ENCODE peak calls at places on chromosomes 7 and 10, in six cellular contexts. V is MM.1S, S is PC-3, Y is neural progenitor cell, J is GM23248, C is GM23338. R is an unnamed sample. For H3F3A, the result is how much of the 10 kb centered on the place peaks cover.

GRCh38 chr7:114930107-114930521 is 8.2 kb downstream of the MDFIC start:
- DNase-seq in V (no peak), J (peak), C (peak), S (no peak), Y (peak), R (no peak)

GRCh38 chr7:131183076-131183471 is 144.6 kb upstream of the MKLN1 start:
- DNase-seq in S (no peak), V (no peak), Y (no peak), J (no peak), C (no peak), R (no peak)

GRCh38 chr10:110857265-110858158 is 14.2 kb upstream of the PDCD4 start:
- DNase-seq in C (no peak), S (no peak), Y (no peak), V (peak), J (peak), R (no peak)

GRCh38 chr7:75596727-75597614 is 104.9 kb downstream of the SPDYE5 start:
- DNase-seq in Y (no peak), V (no peak), C (no peak), S (peak), J (peak), R (peak)

GRCh38 chr7:30348083-30348560 is 63.7 kb downstream of the ZNRF2 start:
- DNase-seq in Y (no peak), S (peak), J (peak), C (peak), V (peak), R (peak)

GRCh38 chr10:75450062-75450429 is 18.6 kb downstream of the LRMDA start:
- DNase-seq in Y (no peak), J (no peak), V (no peak), C (no peak), S (no peak), R (no peak)

GRCh38 chr7:2013381-2014311 is 219.1 kb downstream of the MAD1L1 start:
- DNase-seq in V (no peak), C (no peak), S (no peak), Y (no peak), J (no peak), R (no peak)

GRCh38 chr7:50264908-50265307 is 39.6 kb upstream of the IKZF1 start:
- DNase-seq in V (no peak), S (no peak), Y (no peak), C (no peak), J (no peak), R (no peak)

GRCh38 chr10:26437637-26438461 is at the start of gene APBB1IP:
- DNase-seq in S (no peak), V (peak), J (peak), Y (peak), C (peak), R (no peak)

GRCh38 chr10:110835841-110836240 is 35.9 kb upstream of the PDCD4 start:
- DNase-seq in V (no peak), J (no peak), S (no peak), C (no peak), Y (no peak), R (no peak)

GRCh38 chr10:78381072-78381471 is 347.4 kb downstream of the RPS24 start:
- DNase-seq in S (no peak), J (no peak), Y (peak), V (no peak), C (peak), R (no peak)

GRCh38 chr10:97016728-97017473 is 168.9 kb downstream of the SLIT1 start:
- DNase-seq in C (peak), Y (no peak), S (no peak), J (no peak), V (peak), R (no peak)

GRCh38 chr7:30327813-30328212 is 43.4 kb downstream of the ZNRF2 start:
- DNase-seq in J (peak), C (no peak), V (no peak), Y (no peak), S (peak), R (no peak)

GRCh38 chr7:92244803-92245486 is 769 bp downstream of the KRIT1 start:
- DNase-seq in J (peak), Y (no peak), C (no peak), S (no peak), V (peak), R (no peak)

GRCh38 chr10:89414879-89415821 is 782 bp downstream of the IFIT5 start:
- DNase-seq in S (peak), V (peak), C (peak), J (peak), Y (peak), R (no peak)

GRCh38 chr10:51667992-51668689 is 31.3 kb downstream of the CSTF2T start:
- DNase-seq in S (peak), J (peak), Y (no peak), C (no peak), V (no peak), R (no peak)

GRCh38 chr10:73577788-73578187 is 13.4 kb downstream of the USP54 start:
- DNase-seq in V (no peak), J (peak), C (peak), S (peak), Y (peak), R (peak)

GRCh38 chr7:945556-946255 is 8.8 kb downstream of the ADAP1 start:
- DNase-seq in J (no peak), V (no peak), C (peak), Y (no peak), S (peak), R (peak)

GRCh38 chr10:33332183-33333031 is 2.1 kb downstream of the NRP1 start:
- DNase-seq in V (no peak), C (no peak), S (peak), Y (peak), J (peak), R (no peak)

GRCh38 chr7:123410273-123410928 is 124.0 kb downstream of the IQUB start:
- DNase-seq in C (no peak), S (peak), J (peak), Y (no peak), V (no peak), R (no peak)

GRCh38 chr10:21526184-21526951 is 886 bp upstream of the SKIDA1 start:
- DNase-seq in J (peak), S (peak), Y (peak), V (peak), C (peak), R (no peak)

GRCh38 chr10:22252286-22252800 is 34.5 kb upstream of the EBLN1 start:
- DNase-seq in V (peak), J (peak), C (no peak), S (no peak), Y (peak), R (peak)

GRCh38 chr7:77407906-77408305 is 8.2 kb downstream of the GSAP start:
- DNase-seq in V (no peak), S (no peak), C (no peak), Y (no peak), J (no peak), R (no peak)

GRCh38 chr10:131961047-131961776 is 20.5 kb downstream of the BNIP3 start:
- DNase-seq in J (no peak), V (no peak), S (no peak), C (no peak), Y (no peak), R (no peak)

GRCh38 chr10:72242675-72243074 is 26.6 kb upstream of the ASCC1 start:
- DNase-seq in J (peak), C (peak), V (no peak), S (no peak), Y (no peak), R (no peak)

GRCh38 chr10:118873080-118873737 is 118.4 kb upstream of the CACUL1 start:
- DNase-seq in J (peak), V (no peak), C (no peak), S (peak), Y (no peak), R (no peak)

GRCh38 chr7:86339051-86339450 is 304.7 kb upstream of the GRM3 start:
- DNase-seq in C (peak), Y (peak), S (no peak), J (no peak), V (no peak), R (no peak)

GRCh38 chr7:43260980-43261878 is 148.8 kb downstream of the HECW1 start:
- DNase-seq in S (peak), J (peak), V (peak), C (peak), Y (peak), R (peak)

DNA sequence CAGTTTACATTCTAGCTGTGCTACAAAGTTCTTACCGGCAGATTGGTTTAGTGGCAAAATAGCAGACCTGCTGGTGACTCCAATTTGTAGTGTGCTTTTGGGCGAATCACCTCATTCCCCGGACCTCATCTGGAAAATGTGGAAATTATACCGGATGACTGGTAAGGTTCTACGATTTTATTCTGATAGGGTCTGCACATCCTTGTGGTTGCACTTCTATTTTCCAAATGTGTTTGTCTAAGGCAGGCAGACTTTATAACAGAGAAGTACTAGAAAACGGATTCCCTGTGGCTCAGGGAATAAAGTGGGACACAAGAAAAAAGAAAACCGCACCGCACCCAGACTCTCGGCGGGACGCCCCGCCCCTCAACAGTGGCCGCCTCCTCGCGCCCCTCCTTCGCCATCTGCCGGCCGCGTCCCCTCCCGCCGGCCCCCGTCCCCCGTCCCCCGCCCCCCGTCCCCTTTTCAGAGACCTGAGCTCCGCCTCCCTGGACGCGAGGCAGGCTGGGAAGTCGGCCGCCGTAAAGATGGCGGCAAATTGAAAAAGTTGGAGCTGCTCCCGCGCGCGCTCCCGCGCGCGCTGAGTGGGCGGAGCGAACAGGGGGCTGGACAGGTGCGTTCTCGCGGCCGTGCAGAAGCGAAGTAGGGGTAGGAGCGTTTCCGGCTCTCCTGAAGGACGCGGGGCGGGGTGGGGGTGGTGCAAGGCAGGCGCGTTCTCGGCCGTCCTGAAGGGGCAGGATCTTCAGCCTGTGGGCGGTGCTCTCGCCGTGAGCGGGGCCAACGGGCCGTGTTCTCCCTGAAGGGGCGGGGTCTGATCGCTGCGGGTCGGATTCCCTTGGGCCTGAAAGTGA is 531 bp upstream of the CCM2 start:
- DNase-seq in V (peak), C (peak), S (peak), Y (peak), J (peak), R (peak)
- H3F3A ChIP-seq in V (half or more), C (under half), S (under half), Y (under half), J (under half), R (under half)

DNA sequence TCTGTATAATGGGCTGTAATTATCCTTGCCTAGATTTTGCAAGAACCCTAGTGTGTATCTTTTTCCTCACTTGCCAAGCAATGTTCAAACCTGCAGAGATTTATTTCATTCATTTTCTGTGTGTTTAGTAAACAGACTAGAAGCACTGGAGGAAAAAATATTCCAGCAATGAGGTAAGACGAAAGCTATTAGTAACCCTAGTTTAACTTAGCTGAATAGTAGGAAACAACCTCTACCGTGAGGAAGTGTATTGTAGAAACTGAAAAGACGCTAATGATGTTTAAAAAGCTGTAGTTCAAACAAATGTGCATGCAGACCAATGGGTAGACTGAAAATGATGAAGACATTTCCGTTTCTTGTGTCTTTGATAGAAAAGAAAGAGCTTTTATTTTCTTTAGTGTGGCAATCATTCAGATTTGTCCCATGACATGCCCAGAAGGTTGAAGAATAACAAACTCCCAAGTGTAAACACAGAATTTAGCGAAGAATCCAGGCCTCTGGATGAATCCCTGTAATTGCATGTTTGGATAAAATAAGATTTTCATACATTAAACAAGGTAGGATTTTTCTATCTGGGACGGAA is 20.7 kb downstream of the CAV1 start:
- DNase-seq in S (no peak), J (no peak), Y (no peak), V (no peak), C (no peak), R (no peak)
- H3F3A ChIP-seq in S (under half), J (half or more), Y (under half), V (under half), C (under half), R (under half)

GRCh38 chr10:86410542-86411124 is 44.0 kb upstream of the GRID1 start:
- DNase-seq in C (no peak), V (no peak), J (peak), S (peak), Y (no peak), R (no peak)
- H3F3A ChIP-seq in C (under half), V (under half), J (under half), S (under half), Y (under half), R (under half)

DNA sequence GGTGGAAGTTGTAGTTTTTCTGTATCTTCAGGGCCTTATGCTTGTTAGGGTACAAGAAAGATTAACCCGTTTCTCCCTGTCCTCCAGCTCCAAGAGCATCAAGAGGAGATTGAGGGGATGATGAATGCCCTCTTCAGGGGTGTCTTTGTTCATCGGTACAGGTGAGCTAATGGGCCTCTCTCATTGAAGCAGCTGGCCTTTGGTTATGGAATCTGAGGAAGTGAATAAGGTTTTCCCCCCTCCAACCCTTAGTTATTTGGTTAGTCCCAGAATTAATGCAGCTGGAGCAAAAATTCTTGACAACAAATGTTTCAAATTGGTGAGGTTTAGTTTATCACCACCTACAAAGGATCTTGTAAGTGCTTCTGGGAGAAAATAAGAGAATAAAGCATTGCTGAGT is 17.5 kb downstream of the STAG3 start:
- DNase-seq in Y (no peak), S (no peak), J (no peak), C (no peak), V (no peak), R (no peak)
- H3F3A ChIP-seq in Y (under half), S (under half), J (under half), C (under half), V (under half), R (under half)

DNA sequence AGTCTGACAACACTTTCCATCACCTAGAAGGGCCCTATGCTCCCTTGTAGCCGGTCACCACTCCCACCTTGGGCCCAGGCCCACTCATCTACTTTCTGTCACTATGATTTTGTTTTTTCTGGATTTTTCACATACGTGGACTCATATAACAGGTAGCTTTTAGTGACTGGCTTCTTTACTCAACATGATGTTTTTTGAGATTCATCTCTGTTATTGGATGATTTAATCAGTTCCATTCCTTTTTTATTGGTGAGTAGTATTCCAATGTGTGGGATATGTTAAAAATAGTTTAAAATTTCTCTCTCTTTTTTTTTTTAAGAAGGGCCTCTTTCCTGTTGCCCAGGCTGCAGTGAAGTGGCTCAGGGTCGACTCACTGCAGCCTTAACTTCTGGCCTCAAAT is 9.3 kb downstream of the PALD1 start:
- DNase-seq in S (no peak), Y (no peak), C (no peak), J (no peak), V (no peak), R (no peak)
- H3F3A ChIP-seq in S (under half), Y (under half), C (under half), J (under half), V (under half), R (under half)

GRCh38 chr7:36192877-36193276 is 39.8 kb downstream of the EEPD1 start:
- DNase-seq in V (no peak), J (no peak), S (no peak), C (no peak), Y (no peak), R (no peak)
- H3F3A ChIP-seq in V (under half), J (under half), S (under half), C (under half), Y (under half), R (under half)

DNA sequence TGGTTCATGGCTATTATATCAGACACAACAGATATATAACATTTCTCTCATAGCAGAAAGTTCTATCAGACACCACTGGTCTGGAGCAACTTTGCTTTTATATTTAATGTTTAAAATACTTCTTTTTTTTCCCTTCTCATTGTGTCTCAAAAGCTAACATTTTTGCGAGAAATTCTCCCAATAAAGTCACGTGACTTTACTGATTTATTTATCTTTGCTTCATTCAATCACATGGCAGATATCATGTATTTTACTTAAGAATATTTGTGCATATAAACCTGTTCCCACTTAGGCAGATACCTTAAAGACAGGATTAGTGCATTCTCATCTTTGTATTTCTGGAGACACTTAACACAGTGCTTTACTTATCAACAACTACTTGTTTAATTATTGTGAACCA is 1093.1 kb upstream of the LRRN3 start:
- DNase-seq in Y (no peak), C (no peak), J (no peak), V (no peak), S (no peak), R (no peak)
- H3F3A ChIP-seq in Y (under half), C (under half), J (under half), V (under half), S (under half), R (under half)

DNA sequence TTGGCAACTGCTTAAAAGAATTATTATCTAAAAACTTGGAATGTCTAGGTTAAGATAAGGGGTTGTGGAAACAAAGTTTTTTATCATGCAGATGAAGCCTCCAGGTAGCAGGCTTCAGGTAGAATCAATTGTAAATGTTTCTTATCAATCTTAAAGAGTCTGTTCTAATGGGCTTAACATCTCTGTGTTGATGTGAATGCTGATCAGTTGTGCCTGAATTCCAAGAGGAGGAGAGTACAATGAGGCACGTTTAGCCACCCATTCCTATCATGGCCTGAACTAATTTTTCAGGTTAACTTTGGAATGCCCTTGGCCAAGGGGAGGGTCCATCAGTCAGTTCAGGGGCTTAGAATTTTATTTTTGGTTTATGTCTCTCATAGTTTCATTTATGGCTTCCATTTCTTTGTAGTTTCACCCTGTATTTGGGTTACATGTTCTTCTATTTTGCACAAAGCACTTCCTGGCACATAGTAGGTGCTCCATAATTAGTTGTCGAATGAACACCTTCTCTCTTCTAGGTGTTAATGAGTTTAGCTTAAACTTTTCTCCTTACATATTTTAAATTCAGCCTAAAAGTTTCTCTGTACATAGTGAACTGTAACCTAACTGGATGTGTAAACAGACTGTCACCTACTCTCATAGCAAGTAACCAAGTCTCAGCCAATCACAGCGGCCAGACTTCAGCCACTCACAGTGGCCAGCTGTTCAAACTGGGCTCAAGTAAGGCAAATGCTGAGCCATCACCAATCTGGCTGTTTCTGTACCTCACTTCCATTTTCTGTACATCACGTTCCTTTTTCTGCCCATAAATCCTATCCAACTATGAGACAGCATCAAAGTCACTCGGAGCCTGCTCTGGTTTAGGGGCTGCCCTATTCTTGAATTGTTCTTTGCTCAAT is 34.7 kb downstream of the ALOX5 start:
- DNase-seq in S (no peak), C (no peak), Y (no peak), V (peak), J (no peak), R (no peak)
- H3F3A ChIP-seq in S (under half), C (under half), Y (under half), V (under half), J (under half), R (under half)

R was measured in PC-9.